ENCODE peak calls at places on chromosomes 1 and 21, in five cellular contexts. B is GM12878, H is HepG2, W is K562, J is H1. S is an unnamed sample.

GRCh38 chr21:25983745-25984144 is 186.8 kb downstream of the APP start:
- DNase-seq in B (no peak), H (no peak), W (no peak), J (no peak), S (no peak)

GRCh38 chr21:26110703-26111102 is 59.9 kb downstream of the APP start:
- DNase-seq in B (no peak), H (no peak), W (no peak), J (no peak), S (no peak)

GRCh38 chr1:186206046-186206564 is 168.9 kb downstream of the TPR start:
- DNase-seq in B (no peak), H (no peak), W (no peak), J (no peak), S (no peak)

GRCh38 chr1:185787238-185787637 is 53.0 kb downstream of the HMCN1 start:
- DNase-seq in B (no peak), H (no peak), W (no peak), J (no peak), S (no peak)

GRCh38 chr21:36889401-36889800 is 77.1 kb downstream of the HLCS start:
- DNase-seq in B (no peak), H (no peak), W (no peak), J (no peak), S (no peak)

GRCh38 chr1:221718391-221719277 is 23.3 kb downstream of the DUSP10 start:
- DNase-seq in B (no peak), H (peak), W (no peak), J (no peak), S (no peak)

GRCh38 chr1:25711555-25712298 is 88.3 kb upstream of the SELENON start:
- DNase-seq in B (no peak), H (no peak), W (peak), J (no peak), S (no peak)

GRCh38 chr21:31848339-31848985 is 24.4 kb upstream of the HUNK start:
- DNase-seq in B (no peak), H (no peak), W (no peak), J (no peak), S (no peak)

GRCh38 chr1:112509660-112510178 is 954 bp downstream of the WNT2B start:
- DNase-seq in B (no peak), H (no peak), W (no peak), J (no peak), S (no peak)

GRCh38 chr1:207938016-207938415 is 27.1 kb upstream of the CD34 start:
- DNase-seq in B (no peak), H (peak), W (no peak), J (no peak), S (no peak)

GRCh38 chr1:192513196-192513595 is 62.4 kb upstream of the RGS1 start:
- DNase-seq in B (no peak), H (no peak), W (no peak), J (no peak), S (no peak)

GRCh38 chr1:212030936-212031528 is 4.3 kb downstream of the INTS7 start:
- DNase-seq in B (no peak), H (peak), W (no peak), J (no peak), S (peak)

GRCh38 chr1:34918609-34919561 is 10.6 kb downstream of the DLGAP3 start:
- DNase-seq in B (peak), H (no peak), W (peak), J (peak), S (no peak)

GRCh38 chr1:239814306-239814881 is 277.3 kb upstream of the FMN2 start:
- DNase-seq in B (no peak), H (peak), W (no peak), J (no peak), S (no peak)

GRCh38 chr21:36330904-36331303 is 10.9 kb downstream of the MORC3 start:
- DNase-seq in B (peak), H (peak), W (peak), J (no peak), S (peak)

GRCh38 chr1:7616076-7616833 is 154.8 kb upstream of the VAMP3 start:
- DNase-seq in B (no peak), H (peak), W (peak), J (peak), S (no peak)

GRCh38 chr1:225146478-225146877 is 217.0 kb downstream of the DNAH14 start:
- DNase-seq in B (no peak), H (no peak), W (no peak), J (no peak), S (no peak)

GRCh38 chr1:16241116-16241763 is 4.3 kb upstream of the CPLANE2 start:
- DNase-seq in B (no peak), H (peak), W (no peak), J (no peak), S (no peak)

GRCh38 chr21:16125274-16125673 is 395.5 kb downstream of the USP25 start:
- DNase-seq in B (no peak), H (no peak), W (no peak), J (no peak), S (no peak)

GRCh38 chr1:112688781-112689193 is 14.3 kb downstream of the MOV10 start:
- DNase-seq in B (no peak), H (no peak), W (no peak), J (no peak), S (no peak)

GRCh38 chr1:90612033-90612432 is 105.1 kb downstream of the BARHL2 start:
- DNase-seq in B (no peak), H (no peak), W (no peak), J (no peak), S (no peak)

GRCh38 chr1:77857557-77857956 is 30.9 kb upstream of the NEXN start:
- DNase-seq in B (no peak), H (no peak), W (no peak), J (no peak), S (no peak)

GRCh38 chr1:230271396-230272035 is 154.6 kb downstream of the PGBD5 start:
- DNase-seq in B (no peak), H (no peak), W (no peak), J (no peak), S (no peak)

GRCh38 chr1:110106013-110106941 is 6.0 kb upstream of the UBL4B start:
- DNase-seq in B (peak), H (peak), W (peak), J (peak), S (peak)

GRCh38 chr1:44500181-44501021 is 95.3 kb downstream of the RNF220 start:
- DNase-seq in B (no peak), H (peak), W (peak), J (peak), S (no peak)

GRCh38 chr1:209435654-209436566 is 147.6 kb upstream of the CAMK1G start:
- DNase-seq in B (no peak), H (peak), W (peak), J (peak), S (peak)

GRCh38 chr1:34865981-34866761 is 6.6 kb upstream of the SMIM12 start:
- DNase-seq in B (peak), H (peak), W (peak), J (peak), S (peak)

GRCh38 chr1:241614144-241614543 is 26.0 kb downstream of the CHML start:
- DNase-seq in B (no peak), H (no peak), W (no peak), J (no peak), S (no peak)

GRCh38 chr1:11132571-11133293 is 33.1 kb upstream of the EXOSC10 start:
- DNase-seq in B (no peak), H (no peak), W (no peak), J (no peak), S (no peak)

GRCh38 chr1:221636096-221636495 is 105.8 kb downstream of the DUSP10 start:
- DNase-seq in B (no peak), H (no peak), W (no peak), J (no peak), S (no peak)

GRCh38 chr21:42513151-42513984 is at the start of gene SLC37A1:
- DNase-seq in B (no peak), H (no peak), W (peak), J (peak), S (no peak)
- TF ChIP-seq YY1 in B (no peak), H (no peak), W (no peak), J (no peak), S (no peak)

DNA sequence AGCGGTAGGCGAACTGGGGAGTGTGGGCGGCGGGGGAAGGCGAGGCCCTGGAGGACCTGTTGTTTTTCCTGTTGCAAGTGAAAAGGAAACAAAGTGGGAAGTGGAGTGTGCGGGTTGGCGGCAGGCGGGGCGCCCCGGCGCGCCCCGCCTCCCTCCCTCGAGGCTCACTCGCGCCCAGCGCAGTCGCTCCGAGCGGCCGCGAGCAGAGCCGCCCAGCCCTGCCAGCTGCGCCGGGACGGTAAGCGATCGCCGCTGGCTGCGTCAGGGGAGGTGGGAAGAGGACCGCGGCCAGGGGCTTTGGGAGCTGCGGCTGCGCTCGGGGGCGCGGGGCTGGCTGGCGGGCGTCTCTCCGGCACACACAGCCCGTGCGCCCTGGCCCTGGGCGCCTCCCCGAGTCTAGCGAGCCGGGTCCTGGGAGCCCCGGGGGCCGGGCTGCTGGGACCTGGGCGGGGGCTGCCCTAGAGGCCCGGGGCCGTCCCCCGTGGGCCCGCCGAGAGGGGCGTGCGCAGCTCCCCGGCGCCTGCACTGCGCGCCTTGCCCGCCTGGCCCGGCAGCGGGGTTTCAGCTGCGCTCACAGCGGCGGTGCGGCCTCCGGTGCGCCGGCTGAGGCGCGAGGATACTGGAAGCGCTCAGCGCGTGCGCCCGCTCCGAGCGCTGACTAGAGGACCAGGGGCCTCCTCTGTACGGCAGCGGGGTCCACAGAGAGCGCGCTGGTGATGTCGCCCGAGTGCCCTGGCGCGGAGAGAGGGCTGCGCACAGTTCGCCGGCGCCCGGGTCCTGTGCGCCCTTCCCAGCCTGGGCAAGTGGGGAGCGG is at the start of gene PIK3CD:
- DNase-seq in B (no peak), H (no peak), W (peak), J (peak), S (no peak)
- TF ChIP-seq CEBPB in B (no peak), H (no peak), W (no peak), J (no peak), S (no peak)

GRCh38 chr1:218779341-218779831 is 394.3 kb upstream of the LYPLAL1 start:
- DNase-seq in B (no peak), H (no peak), W (no peak), J (no peak), S (no peak)
- TF ChIP-seq YY1 in B (no peak), H (no peak), W (no peak), J (no peak), S (no peak)

GRCh38 chr1:115869064-115869463 is 28.1 kb upstream of the NHLH2 start:
- DNase-seq in B (no peak), H (no peak), W (no peak), J (no peak), S (no peak)

GRCh38 chr1:115862406-115862805 is 21.5 kb upstream of the NHLH2 start:
- DNase-seq in B (no peak), H (no peak), W (no peak), J (no peak), S (no peak)

GRCh38 chr1:115867216-115867615 is 26.3 kb upstream of the NHLH2 start:
- DNase-seq in B (no peak), H (no peak), W (no peak), J (no peak), S (no peak)

DNA sequence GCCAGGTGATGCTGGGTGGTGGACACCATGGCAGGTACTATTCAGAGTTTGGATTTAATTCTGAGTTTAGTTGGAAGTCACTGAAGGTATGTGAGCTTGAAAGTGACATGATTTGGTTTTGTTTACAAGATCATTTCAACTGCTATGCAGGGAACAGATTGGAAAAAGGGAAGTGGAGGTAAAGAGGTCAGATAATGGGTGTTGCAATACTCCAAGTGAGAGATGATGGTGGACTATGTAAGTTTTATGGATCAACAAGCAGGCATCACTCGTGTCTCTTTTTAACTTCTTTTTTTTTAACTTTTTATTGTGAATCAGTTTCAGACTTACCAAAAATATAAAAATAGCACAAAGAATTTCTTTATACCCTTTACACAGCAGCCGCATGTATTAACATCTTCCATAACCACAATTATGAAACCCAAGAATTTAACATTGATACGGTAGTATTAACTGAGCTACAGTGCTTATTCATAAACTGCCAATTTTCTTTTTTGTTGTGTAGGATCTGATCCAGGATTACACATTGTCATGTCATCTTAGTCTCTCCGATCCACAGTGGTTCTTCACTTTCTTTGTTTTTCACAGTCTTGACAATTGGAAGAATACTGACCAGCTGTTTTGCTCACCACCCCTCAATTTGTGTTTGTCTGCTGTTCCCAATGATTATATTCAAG is 24.9 kb upstream of the NHLH2 start:
- DNase-seq in B (no peak), H (no peak), W (no peak), J (no peak), S (no peak)
- TF ChIP-seq CEBPB in B (no peak), H (no peak), W (peak), J (no peak), S (no peak)

GRCh38 chr1:24126023-24126671 is 14.2 kb upstream of the MYOM3 start:
- DNase-seq in B (no peak), H (no peak), W (no peak), J (no peak), S (no peak)
- TF ChIP-seq YY1 in B (no peak), H (no peak), W (no peak), J (no peak), S (no peak)

DNA sequence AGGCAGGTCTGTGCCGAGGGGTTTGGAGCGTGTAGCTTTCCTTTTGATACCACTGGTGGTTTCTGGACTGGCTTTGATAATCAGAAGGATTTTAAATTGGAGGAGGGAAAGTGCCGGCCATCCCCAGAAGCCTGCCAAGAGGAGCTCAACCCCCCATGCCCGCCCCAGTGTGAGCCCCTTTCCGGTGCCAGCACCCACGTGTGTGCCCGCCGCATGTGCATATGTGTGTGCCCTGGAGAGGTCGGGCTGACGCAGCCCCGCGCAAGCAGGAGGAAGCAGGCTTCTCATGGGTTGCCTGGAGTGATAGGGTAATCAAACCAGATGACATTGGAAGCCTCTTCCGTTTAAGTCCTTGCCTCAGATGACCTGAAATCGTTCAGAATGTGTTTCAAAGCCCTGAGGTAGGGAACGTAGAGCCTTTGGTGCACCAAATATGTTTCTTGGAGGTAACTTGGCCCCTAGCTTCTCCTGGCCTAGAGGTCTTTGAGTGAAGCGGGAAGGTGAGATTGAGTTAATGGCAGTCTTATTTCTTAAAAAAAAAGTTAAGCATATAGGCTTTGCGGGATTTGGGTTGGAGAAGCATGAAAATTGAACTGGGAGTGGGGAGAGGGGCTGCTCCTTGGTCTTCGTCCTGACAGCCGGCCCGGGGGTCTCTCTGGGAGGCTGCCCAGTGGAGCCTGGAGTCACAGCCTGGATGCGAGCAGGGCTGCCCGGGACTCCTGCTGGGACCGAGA is 34.1 kb upstream of the ARHGEF16 start:
- DNase-seq in B (no peak), H (no peak), W (no peak), J (no peak), S (no peak)
- TF ChIP-seq CEBPB in B (no peak), H (no peak), W (no peak), J (no peak), S (no peak)

DNA sequence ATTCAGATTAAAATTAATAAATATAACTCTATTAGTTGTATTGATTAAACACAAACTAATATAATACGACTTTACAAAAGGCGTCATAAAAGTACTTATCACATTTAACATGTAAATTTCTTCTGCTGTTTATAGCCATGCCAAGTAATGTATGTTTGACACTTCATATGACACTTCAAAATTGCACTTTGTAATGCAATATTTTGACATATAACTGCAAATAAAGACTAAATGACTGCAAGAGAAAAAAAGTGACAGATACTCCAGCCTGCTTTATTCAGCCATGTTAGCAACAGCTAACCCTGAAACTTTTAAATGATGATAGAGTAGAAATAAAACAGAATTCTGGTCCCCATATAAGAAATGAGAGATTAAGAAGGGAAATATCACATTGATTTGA is 1238.0 kb downstream of the MRPL39 start:
- DNase-seq in B (no peak), H (no peak), W (no peak), J (no peak), S (no peak)
- TF ChIP-seq YY1 in B (no peak), H (no peak), W (no peak), J (no peak), S (no peak)

DNA sequence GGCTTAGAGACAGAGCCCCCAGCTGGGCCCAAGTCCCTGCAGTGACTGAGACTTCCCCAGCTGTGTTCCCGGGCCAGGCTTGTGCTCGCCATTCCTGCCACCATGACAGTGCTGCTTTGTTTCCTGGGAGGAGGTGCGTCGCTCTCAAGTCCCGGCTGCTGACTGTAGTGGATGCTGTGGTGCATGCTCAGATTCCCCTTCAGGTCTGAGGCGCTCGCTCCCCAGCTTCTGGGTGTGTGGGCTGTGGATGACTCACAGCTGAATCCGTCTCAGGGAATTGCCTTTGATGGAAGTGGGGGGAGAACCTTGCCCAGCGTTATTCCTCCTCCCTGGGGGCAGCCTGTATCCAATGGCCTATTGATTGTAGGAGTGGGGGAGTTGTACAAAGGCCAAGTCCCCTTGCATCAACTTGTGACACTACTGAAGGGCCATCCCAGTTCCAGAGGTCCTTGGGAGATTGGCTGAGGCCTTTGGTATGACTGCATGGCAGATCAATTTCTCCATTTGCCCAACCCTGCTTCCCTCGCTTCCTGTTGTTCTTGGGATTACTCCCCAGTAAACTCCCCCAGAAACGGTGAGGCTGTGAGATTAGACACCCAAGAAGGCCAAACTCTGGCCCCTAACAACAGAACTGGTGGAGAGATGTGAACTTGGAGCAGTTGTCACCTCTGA is 17.8 kb upstream of the POU3F1 start:
- DNase-seq in B (no peak), H (no peak), W (peak), J (no peak), S (peak)
- TF ChIP-seq CEBPB in B (no peak), H (no peak), W (no peak), J (no peak), S (no peak)